ENCODE peak calls at places on chromosomes 11 and 22, in nine cellular contexts. O is NCI-H2081, S is left kidney, I is activated T-cell treated with anti-CD3 and anti-CD28 coated beads for 1 hour, C is fibroblast of mammary gland, Q is islet precursor cell, U is Calu3, L is T-helper 9 cell, W is choroid plexus epithelial cell. P is an unnamed sample.

GRCh38 chr22:20979243-20979809 is 2.8 kb upstream of the LZTR1 start:
- DNase-seq in L (peak), S (peak), O (no peak), W (peak), U (peak), Q (peak), I (peak), C (peak), P (peak)

GRCh38 chr11:69702239-69702668 is 1.6 kb downstream of the FGF19 start:
- DNase-seq in L (no peak), I (no peak), O (no peak), Q (peak), S (peak), W (no peak), C (no peak), U (no peak), P (no peak)

GRCh38 chr22:37552560-37553163 is 7.6 kb upstream of the CDC42EP1 start:
- DNase-seq in U (no peak), S (peak), W (no peak), C (peak), O (no peak), Q (peak), L (no peak), I (no peak), P (no peak)

GRCh38 chr11:33475999-33476398 is 218.8 kb downstream of the HIPK3 start:
- DNase-seq in Q (no peak), U (peak), S (peak), C (peak), W (peak), O (peak), L (no peak), I (no peak), P (no peak)

GRCh38 chr22:31753005-31753633 is 700 bp upstream of the DEPDC5 start:
- DNase-seq in C (no peak), U (peak), W (peak), O (no peak), L (no peak), Q (peak), S (peak), I (no peak), P (peak)

GRCh38 chr11:129386795-129387390 is 11.2 kb downstream of the BARX2 start:
- DNase-seq in S (peak), I (no peak), L (no peak), C (no peak), U (no peak), O (no peak), W (no peak), Q (no peak), P (no peak)

GRCh38 chr11:62567018-62567633 is 6.6 kb downstream of the EEF1G start:
- DNase-seq in S (no peak), U (no peak), C (no peak), O (no peak), I (no peak), W (no peak), Q (no peak), L (no peak), P (no peak)

GRCh38 chr22:27135582-27135981 is 478.2 kb downstream of the MIAT start:
- DNase-seq in U (no peak), L (no peak), W (peak), O (no peak), Q (no peak), I (no peak), C (peak), S (peak), P (no peak)

GRCh38 chr11:14899087-14899363 is 7.0 kb upstream of the CYP2R1 start:
- DNase-seq in O (no peak), U (no peak), Q (no peak), C (no peak), W (no peak), I (no peak), S (no peak), L (no peak), P (no peak)

GRCh38 chr11:116707250-116707649 is 65.5 kb downstream of the BUD13 start:
- DNase-seq in U (peak), W (no peak), L (no peak), C (no peak), Q (no peak), O (peak), S (peak), I (no peak), P (no peak)